ENCODE peak calls at places on chromosomes 16 and 17, in ten cellular contexts. T is CD4-positive, CD25-positive, alpha-beta regulatory T cell; Z is heart right ventricle; J is HCT116; Q is fibroblast of lung; I is CD4-positive, alpha-beta memory T cell; K is stomach; S is GM23248; N is tibial nerve; F is AG10803. A is an unnamed sample.

GRCh38 chr17:80605326-80606066 is 60.9 kb downstream of the RPTOR start:
- DNase-seq in T (no peak), Z (no peak), J (no peak), Q (no peak), I (no peak), K (no peak), S (peak; percentile 16), N (no peak), F (no peak), A (no peak)

GRCh38 chr17:43880420-43880991 is 26.8 kb downstream of the MPP2 start:
- DNase-seq in T (no peak), Z (no peak), J (peak; percentile 22), Q (peak; percentile 4), I (peak; percentile 36), K (peak; percentile 71), S (peak; percentile 30), N (no peak), F (peak; percentile 3), A (peak; percentile 13)

GRCh38 chr16:4599037-4599436 is 15.7 kb downstream of the UBALD1 start:
- DNase-seq in T (no peak), Z (no peak), J (no peak), Q (no peak), I (no peak), K (no peak), S (no peak), N (no peak), F (no peak), A (no peak)

GRCh38 chr16:89044394-89045180 is 49.1 kb upstream of the ACSF3 start:
- DNase-seq in T (no peak), Z (no peak), J (no peak), Q (no peak), I (no peak), K (no peak), S (no peak), N (no peak), F (no peak), A (no peak)

GRCh38 chr17:56674401-56674925 is 81.0 kb downstream of the NOG start:
- DNase-seq in T (no peak), Z (no peak), J (no peak), Q (no peak), I (no peak), K (no peak), S (no peak), N (no peak), F (no peak), A (no peak)

GRCh38 chr16:31413943-31414342 is 14.2 kb downstream of the COX6A2 start:
- DNase-seq in T (no peak), Z (no peak), J (no peak), Q (no peak), I (no peak), K (no peak), S (no peak), N (no peak), F (no peak), A (no peak)

GRCh38 chr17:21034350-21035235 is 8.2 kb downstream of the USP22 start:
- DNase-seq in T (peak; percentile 17), Z (no peak), J (no peak), Q (peak; percentile 61), I (peak; percentile 62), K (no peak), S (peak; percentile 40), N (no peak), F (peak; percentile 29), A (peak; percentile 36)

GRCh38 chr17:53626286-53626685 is 196.4 kb upstream of the KIF2B start:
- DNase-seq in T (no peak), Z (no peak), J (no peak), Q (peak; percentile 79), I (no peak), K (no peak), S (peak; percentile 72), N (no peak), F (peak; percentile 38), A (peak; percentile 15)

GRCh38 chr16:19294156-19294649 is 8.7 kb downstream of the CLEC19A start:
- DNase-seq in T (no peak), Z (peak; percentile 20), J (no peak), Q (peak; percentile 9), I (no peak), K (no peak), S (no peak), N (peak; percentile 21), F (no peak), A (no peak)

GRCh38 chr17:69654981-69655581 is 240.6 kb downstream of the MAP2K6 start:
- DNase-seq in T (no peak), Z (no peak), J (no peak), Q (peak; percentile 94), I (no peak), K (no peak), S (peak; percentile 88), N (no peak), F (peak; percentile 90), A (peak; percentile 69)

GRCh38 chr16:50260206-50261159 is 5.9 kb upstream of the ADCY7 start:
- DNase-seq in T (no peak), Z (no peak), J (no peak), Q (no peak), I (no peak), K (no peak), S (no peak), N (no peak), F (no peak), A (no peak)

GRCh38 chr17:57567278-57567677 is 177.8 kb downstream of the CCDC182 start:
- DNase-seq in T (no peak), Z (peak; percentile 31), J (no peak), Q (no peak), I (no peak), K (no peak), S (no peak), N (no peak), F (no peak), A (no peak)

GRCh38 chr17:17246879-17247278 is 9.9 kb upstream of the FLCN start:
- DNase-seq in T (no peak), Z (no peak), J (no peak), Q (no peak), I (no peak), K (no peak), S (no peak), N (no peak), F (no peak), A (no peak)

GRCh38 chr16:4414187-4414909 is 2.0 kb downstream of the CORO7 start:
- DNase-seq in T (peak; percentile 77), Z (no peak), J (no peak), Q (no peak), I (peak; percentile 85), K (peak; percentile 48), S (no peak), N (no peak), F (no peak), A (no peak)

GRCh38 chr16:70736454-70737376 is 50.9 kb upstream of the MTSS2 start:
- DNase-seq in T (no peak), Z (no peak), J (no peak), Q (peak; percentile 28), I (no peak), K (no peak), S (peak; percentile 38), N (no peak), F (peak; percentile 26), A (no peak)

GRCh38 chr16:70739389-70739788 is 53.5 kb upstream of the MTSS2 start:
- DNase-seq in T (no peak), Z (no peak), J (no peak), Q (no peak), I (no peak), K (no peak), S (no peak), N (no peak), F (no peak), A (no peak)

GRCh38 chr16:70737377-70738082 is 51.7 kb upstream of the MTSS2 start:
- DNase-seq in T (peak; percentile 56), Z (peak; percentile 76), J (no peak), Q (peak; percentile 100), I (peak; percentile 51), K (peak; percentile 55), S (peak; percentile 97), N (peak; percentile 46), F (peak; percentile 99), A (peak; percentile 59)

GRCh38 chr16:70740174-70740918 is 54.5 kb upstream of the MTSS2 start:
- DNase-seq in T (no peak), Z (no peak), J (no peak), Q (no peak), I (no peak), K (no peak), S (no peak), N (no peak), F (no peak), A (no peak)

GRCh38 chr16:70738083-70738977 is 52.5 kb upstream of the MTSS2 start:
- DNase-seq in T (no peak), Z (peak; percentile 72), J (no peak), Q (peak; percentile 96), I (no peak), K (peak; percentile 43), S (peak; percentile 88), N (no peak), F (peak; percentile 92), A (peak; percentile 62)
- H3K4me3 ChIP-seq in T (no peak overlapping the region), Z (no peak overlapping the region), J (no peak overlapping the region), Q (no peak overlapping the region), I (no peak overlapping the region), K (no peak overlapping the region), S (no peak overlapping the region), N (no peak overlapping the region), F (peak overlapping the region; percentile 42), A (no peak overlapping the region)

GRCh38 chr17:41733348-41734138 is 900 bp downstream of the HAP1 start:
- DNase-seq in T (no peak), Z (no peak), J (no peak), Q (no peak), I (no peak), K (no peak), S (no peak), N (no peak), F (no peak), A (no peak)
- H3K4me3 ChIP-seq in T (no peak overlapping the region), Z (peak overlapping the region; percentile 49), J (peak overlapping the region; percentile 62), Q (no peak overlapping the region), I (no peak overlapping the region), K (peak overlapping the region; percentile 58), S (peak overlapping the region; percentile 57), N (no peak overlapping the region), F (no peak overlapping the region), A (no peak overlapping the region)

GRCh38 chr16:12149971-12150370 is 173.4 kb downstream of the SNX29 start:
- DNase-seq in T (no peak), Z (no peak), J (no peak), Q (no peak), I (no peak), K (no peak), S (no peak), N (no peak), F (no peak), A (no peak)
- H3K4me3 ChIP-seq in T (no peak overlapping the region), Z (no peak overlapping the region), J (no peak overlapping the region), Q (no peak overlapping the region), I (no peak overlapping the region), K (no peak overlapping the region), S (no peak overlapping the region), N (no peak overlapping the region), F (no peak overlapping the region), A (no peak overlapping the region)

DNA sequence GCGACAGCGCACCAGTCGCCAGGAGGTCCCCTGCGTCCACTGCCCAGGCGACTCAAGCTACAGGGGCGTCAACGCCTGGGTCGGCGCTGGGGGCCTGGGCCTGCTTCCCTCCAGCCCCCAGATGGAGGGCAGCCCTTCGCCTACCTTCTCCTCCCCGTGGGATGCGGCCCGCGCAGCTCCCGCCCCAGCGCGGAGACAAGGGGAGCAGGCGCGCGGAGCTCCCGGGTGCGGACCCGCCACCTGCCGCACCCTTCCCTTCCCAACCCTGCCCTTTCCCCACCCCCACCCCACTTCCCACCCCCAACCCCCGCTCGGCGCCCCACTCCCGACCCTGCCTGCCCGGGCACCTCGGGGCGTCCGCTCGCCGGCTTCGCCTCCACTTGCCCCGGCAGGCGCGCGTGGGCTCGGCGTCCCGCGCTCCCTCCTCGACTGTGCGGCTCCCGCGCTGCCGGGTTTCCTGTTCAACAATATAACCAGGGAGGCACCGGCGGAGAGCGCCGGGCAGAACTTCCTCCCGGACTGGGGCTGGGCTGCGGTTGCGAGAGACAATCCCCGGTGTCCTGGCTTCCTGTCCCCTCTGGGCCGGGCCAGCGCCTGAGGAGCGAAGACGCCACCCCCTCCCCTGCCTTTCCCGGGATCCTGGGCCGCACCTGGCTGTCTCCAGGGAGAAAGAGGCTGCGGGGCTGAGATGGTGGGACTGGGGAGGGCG is at the start of gene ARHGAP27:
- DNase-seq in T (no peak), Z (peak; percentile 77), J (no peak), Q (no peak), I (peak; percentile 22), K (peak; percentile 54), S (peak; percentile 52), N (peak; percentile 24), F (no peak), A (no peak)
- H3K4me3 ChIP-seq in T (peak within 1 kb of the TSS; percentile 37), Z (peak within 1 kb of the TSS; percentile 62), J (peak within 1 kb of the TSS; percentile 79), Q (peak within 1 kb of the TSS; percentile 34), I (no peak within 1 kb of the TSS), K (peak within 1 kb of the TSS; percentile 56), S (peak within 1 kb of the TSS; percentile 67), N (peak within 1 kb of the TSS; percentile 25), F (peak within 1 kb of the TSS; percentile 51), A (peak within 1 kb of the TSS; percentile 53)